ENCODE peak calls at places on chromosomes 3 and 15, in eight cellular contexts. E is choroid plexus epithelial cell, O is AG08396, X is NCI-H1694 treated with DMSO at 0.1 percent for 48 hours, P is ovary, A is GM19239, Y is activated T-helper 1 cell treated with Interleukin-2 at 50 U/mL for 16 hours, L is T-cell. Q is an unnamed sample.

GRCh38 chr15:60381148-60381788 is 16.5 kb downstream of the ANXA2 start:
- DNase-seq in E (no peak), O (no peak), X (no peak), P (no peak), A (no peak), Y (no peak), L (no peak), Q (no peak)

GRCh38 chr3:42115946-42116345 is 24.8 kb downstream of the TRAK1 start:
- DNase-seq in E (no peak), O (no peak), X (no peak), P (no peak), A (no peak), Y (no peak), L (no peak), Q (no peak)

GRCh38 chr3:3170998-3171397 is 8.5 kb downstream of the CRBN start:
- DNase-seq in E (peak; percentile 71), O (no peak), X (no peak), P (no peak), A (no peak), Y (no peak), L (no peak), Q (no peak)

GRCh38 chr15:76979331-76979925 is 15.5 kb upstream of the PSTPIP1 start:
- DNase-seq in E (peak; percentile 30), O (peak; percentile 54), X (no peak), P (no peak), A (no peak), Y (no peak), L (no peak), Q (no peak)

GRCh38 chr15:88487176-88487795 is 19.8 kb downstream of the MRPS11 start:
- DNase-seq in E (no peak), O (no peak), X (no peak), P (no peak), A (no peak), Y (no peak), L (no peak), Q (no peak)

GRCh38 chr15:93762051-93762450 is 469.3 kb upstream of the MCTP2 start:
- DNase-seq in E (no peak), O (no peak), X (no peak), P (no peak), A (no peak), Y (no peak), L (no peak), Q (no peak)

GRCh38 chr15:57618325-57618724 is 26.6 kb downstream of the MYZAP start:
- DNase-seq in E (no peak), O (no peak), X (no peak), P (no peak), A (no peak), Y (no peak), L (no peak), Q (no peak)

GRCh38 chr15:41935566-41936020 is 36.8 kb downstream of the EHD4 start:
- DNase-seq in E (no peak), O (no peak), X (no peak), P (no peak), A (no peak), Y (no peak), L (no peak), Q (no peak)

GRCh38 chr3:9280477-9281219 is 31.2 kb upstream of the SRGAP3 start:
- DNase-seq in E (peak; percentile 27), O (no peak), X (no peak), P (no peak), A (no peak), Y (no peak), L (no peak), Q (no peak)

GRCh38 chr3:138497851-138498250 is 63.4 kb downstream of the ESYT3 start:
- DNase-seq in E (no peak), O (no peak), X (no peak), P (no peak), A (no peak), Y (no peak), L (no peak), Q (no peak)

GRCh38 chr3:195556390-195556789 is 13.3 kb upstream of the PPP1R2 start:
- DNase-seq in E (peak; percentile 54), O (no peak), X (no peak), P (no peak), A (no peak), Y (no peak), L (peak; percentile 52), Q (no peak)

GRCh38 chr15:50059883-50060282 is 59.1 kb downstream of the ATP8B4 start:
- DNase-seq in E (no peak), O (no peak), X (no peak), P (no peak), A (no peak), Y (no peak), L (no peak), Q (no peak)

GRCh38 chr3:14853280-14853956 is 34.7 kb downstream of the FGD5 start:
- DNase-seq in E (no peak), O (no peak), X (no peak), P (no peak), A (no peak), Y (no peak), L (no peak), Q (no peak)

GRCh38 chr3:55662683-55663082 is 175.6 kb upstream of the WNT5A start:
- DNase-seq in E (peak; percentile 69), O (peak; percentile 18), X (no peak), P (no peak), A (no peak), Y (no peak), L (no peak), Q (no peak)

GRCh38 chr15:68986292-68986691 is 28.2 kb upstream of the NOX5 start:
- DNase-seq in E (no peak), O (no peak), X (no peak), P (no peak), A (no peak), Y (no peak), L (no peak), Q (no peak)

GRCh38 chr3:119810018-119810435 is 28.1 kb downstream of the NR1I2 start:
- DNase-seq in E (peak; percentile 30), O (peak; percentile 25), X (no peak), P (no peak), A (peak; percentile 72), Y (peak; percentile 32), L (peak; percentile 51), Q (peak; percentile 83)

GRCh38 chr3:52655895-52656294 is 29.8 kb downstream of the PBRM1 start:
- DNase-seq in E (no peak), O (no peak), X (no peak), P (no peak), A (no peak), Y (no peak), L (no peak), Q (no peak)

GRCh38 chr15:69046781-69047180 is 32.3 kb downstream of the NOX5 start:
- DNase-seq in E (no peak), O (no peak), X (no peak), P (no peak), A (no peak), Y (no peak), L (no peak), Q (no peak)

GRCh38 chr15:72116680-72117447 is 1.1 kb downstream of the MYO9A start:
- DNase-seq in E (peak; percentile 41), O (peak; percentile 16), X (no peak), P (peak; percentile 51), A (no peak), Y (no peak), L (no peak), Q (no peak)

GRCh38 chr3:48820626-48821324 is 26.9 kb downstream of the PRKAR2A start:
- DNase-seq in E (peak; percentile 34), O (peak; percentile 27), X (no peak), P (no peak), A (no peak), Y (no peak), L (no peak), Q (no peak)

GRCh38 chr3:190205739-190206138 is 85.0 kb upstream of the P3H2 start:
- DNase-seq in E (peak; percentile 72), O (peak; percentile 28), X (no peak), P (no peak), A (no peak), Y (no peak), L (no peak), Q (peak; percentile 67)

GRCh38 chr3:30843950-30844349 is 50.5 kb downstream of the GADL1 start:
- DNase-seq in E (no peak), O (no peak), X (no peak), P (no peak), A (no peak), Y (no peak), L (no peak), Q (no peak)

GRCh38 chr15:86608461-86608860 is 528.8 kb downstream of the AGBL1 start:
- DNase-seq in E (peak; percentile 1), O (no peak), X (peak; percentile 78), P (no peak), A (no peak), Y (no peak), L (no peak), Q (no peak)

GRCh38 chr15:48397841-48398240 is 66.6 kb downstream of the DUT start:
- DNase-seq in E (no peak), O (no peak), X (no peak), P (peak; percentile 68), A (no peak), Y (no peak), L (no peak), Q (no peak)

GRCh38 chr15:52523192-52523591 is 5.5 kb downstream of the MYO5A start:
- DNase-seq in E (peak; percentile 84), O (peak; percentile 84), X (no peak), P (no peak), A (no peak), Y (no peak), L (no peak), Q (no peak)

GRCh38 chr3:42827023-42827422 is 17.8 kb downstream of the ACKR2 start:
- DNase-seq in E (no peak), O (no peak), X (no peak), P (no peak), A (no peak), Y (no peak), L (no peak), Q (no peak)

GRCh38 chr15:92801774-92802464 is 98.2 kb upstream of the CHD2 start:
- DNase-seq in E (peak; percentile 79), O (peak; percentile 59), X (no peak), P (no peak), A (no peak), Y (no peak), L (no peak), Q (no peak)

GRCh38 chr15:77002954-77003912 is 8.3 kb downstream of the PSTPIP1 start:
- DNase-seq in E (no peak), O (no peak), X (no peak), P (no peak), A (no peak), Y (peak; percentile 52), L (peak; percentile 72), Q (peak; percentile 36)

GRCh38 chr3:125440559-125440955 is 65.4 kb upstream of the ZNF148 start:
- DNase-seq in E (no peak), O (no peak), X (no peak), P (no peak), A (no peak), Y (no peak), L (no peak), Q (no peak)

GRCh38 chr3:66709464-66710058 is 208.7 kb upstream of the LRIG1 start:
- DNase-seq in E (no peak), O (no peak), X (no peak), P (no peak), A (no peak), Y (no peak), L (no peak), Q (no peak)

GRCh38 chr3:129872107-129872506 is 21.4 kb downstream of the TMCC1 start:
- DNase-seq in E (no peak), O (no peak), X (no peak), P (no peak), A (no peak), Y (no peak), L (no peak), Q (no peak)

GRCh38 chr3:33586402-33586801 is 131.7 kb downstream of the CLASP2 start:
- DNase-seq in E (no peak), O (no peak), X (no peak), P (no peak), A (no peak), Y (no peak), L (no peak), Q (no peak)

GRCh38 chr3:45775571-45776290 is 20.6 kb downstream of the SLC6A20 start:
- DNase-seq in E (no peak), O (no peak), X (no peak), P (no peak), A (no peak), Y (no peak), L (no peak), Q (no peak)